ENCODE peak calls at places on chromosome 4, in ten cellular contexts. One of them, this sample, is unnamed.

GRCh38 chr4:53785996-53786395 is 194.7 kb upstream of the LNX1 start:
- DNase-seq in stimulated activated CD4-positive, alpha-beta T cell treated with anti-CD3 and anti-CD28 coated beads, TNF-alpha, amount 100 ng/mL, for 24 hours: no peak
- DNase-seq in activated CD4-positive, CD25-positive, alpha-beta regulatory T cell treated with anti-CD3 and anti-CD28 coated beads, Interleukin-2, amount 50 U/mL, for 16 hours: no peak
- DNase-seq in astrocyte: no peak
- DNase-seq in caudate nucleus: no peak
- DNase-seq in SK-N-SH: no peak
- DNase-seq in substantia nigra: no peak
- DNase-seq in EH: peak
- DNase-seq in smooth muscle cell of the brain vasculature: no peak
- DNase-seq in activated naive CD4-positive, alpha-beta T cell: no peak
- DNase-seq in this sample: no peak

GRCh38 chr4:8580321-8581093 is at the start of gene GPR78:
- DNase-seq in activated CD4-positive, CD25-positive, alpha-beta regulatory T cell treated with anti-CD3 and anti-CD28 coated beads, Interleukin-2, amount 50 U/mL, for 16 hours: no peak
- DNase-seq in activated naive CD4-positive, alpha-beta T cell: no peak
- DNase-seq in astrocyte: peak
- DNase-seq in smooth muscle cell of the brain vasculature: no peak
- DNase-seq in substantia nigra: no peak
- DNase-seq in caudate nucleus: no peak
- DNase-seq in EH: peak
- DNase-seq in stimulated activated CD4-positive, alpha-beta T cell treated with anti-CD3 and anti-CD28 coated beads, TNF-alpha, amount 100 ng/mL, for 24 hours: peak
- DNase-seq in SK-N-SH: peak
- DNase-seq in this sample: no peak

GRCh38 chr4:145154573-145154972 is 25.8 kb downstream of the OTUD4 start:
- DNase-seq in SK-N-SH: no peak
- DNase-seq in activated CD4-positive, CD25-positive, alpha-beta regulatory T cell treated with anti-CD3 and anti-CD28 coated beads, Interleukin-2, amount 50 U/mL, for 16 hours: no peak
- DNase-seq in stimulated activated CD4-positive, alpha-beta T cell treated with anti-CD3 and anti-CD28 coated beads, TNF-alpha, amount 100 ng/mL, for 24 hours: no peak
- DNase-seq in substantia nigra: no peak
- DNase-seq in astrocyte: peak
- DNase-seq in caudate nucleus: no peak
- DNase-seq in smooth muscle cell of the brain vasculature: no peak
- DNase-seq in EH: peak
- DNase-seq in activated naive CD4-positive, alpha-beta T cell: no peak
- DNase-seq in this sample: no peak

GRCh38 chr4:185836268-185837084 is 24.5 kb upstream of the SORBS2 start:
- DNase-seq in stimulated activated CD4-positive, alpha-beta T cell treated with anti-CD3 and anti-CD28 coated beads, TNF-alpha, amount 100 ng/mL, for 24 hours: no peak
- DNase-seq in activated CD4-positive, CD25-positive, alpha-beta regulatory T cell treated with anti-CD3 and anti-CD28 coated beads, Interleukin-2, amount 50 U/mL, for 16 hours: no peak
- DNase-seq in caudate nucleus: no peak
- DNase-seq in substantia nigra: no peak
- DNase-seq in SK-N-SH: no peak
- DNase-seq in astrocyte: no peak
- DNase-seq in EH: no peak
- DNase-seq in activated naive CD4-positive, alpha-beta T cell: no peak
- DNase-seq in smooth muscle cell of the brain vasculature: no peak
- DNase-seq in this sample: no peak

GRCh38 chr4:33841120-33841519 is 2403.2 kb downstream of the ARAP2 start:
- DNase-seq in caudate nucleus: no peak
- DNase-seq in stimulated activated CD4-positive, alpha-beta T cell treated with anti-CD3 and anti-CD28 coated beads, TNF-alpha, amount 100 ng/mL, for 24 hours: no peak
- DNase-seq in smooth muscle cell of the brain vasculature: no peak
- DNase-seq in SK-N-SH: no peak
- DNase-seq in astrocyte: no peak
- DNase-seq in activated CD4-positive, CD25-positive, alpha-beta regulatory T cell treated with anti-CD3 and anti-CD28 coated beads, Interleukin-2, amount 50 U/mL, for 16 hours: no peak
- DNase-seq in activated naive CD4-positive, alpha-beta T cell: no peak
- DNase-seq in substantia nigra: no peak
- DNase-seq in EH: no peak
- DNase-seq in this sample: no peak

GRCh38 chr4:48813984-48814383 is 16.9 kb upstream of the OCIAD1 start:
- DNase-seq in caudate nucleus: no peak
- DNase-seq in smooth muscle cell of the brain vasculature: no peak
- DNase-seq in substantia nigra: no peak
- DNase-seq in activated CD4-positive, CD25-positive, alpha-beta regulatory T cell treated with anti-CD3 and anti-CD28 coated beads, Interleukin-2, amount 50 U/mL, for 16 hours: no peak
- DNase-seq in EH: no peak
- DNase-seq in astrocyte: no peak
- DNase-seq in SK-N-SH: no peak
- DNase-seq in stimulated activated CD4-positive, alpha-beta T cell treated with anti-CD3 and anti-CD28 coated beads, TNF-alpha, amount 100 ng/mL, for 24 hours: no peak
- DNase-seq in activated naive CD4-positive, alpha-beta T cell: no peak
- DNase-seq in this sample: no peak

GRCh38 chr4:153725070-153725810 is 34.6 kb downstream of the RNF175 start:
- DNase-seq in smooth muscle cell of the brain vasculature: no peak
- DNase-seq in activated naive CD4-positive, alpha-beta T cell: no peak
- DNase-seq in EH: no peak
- DNase-seq in SK-N-SH: no peak
- DNase-seq in activated CD4-positive, CD25-positive, alpha-beta regulatory T cell treated with anti-CD3 and anti-CD28 coated beads, Interleukin-2, amount 50 U/mL, for 16 hours: no peak
- DNase-seq in caudate nucleus: no peak
- DNase-seq in astrocyte: no peak
- DNase-seq in substantia nigra: no peak
- DNase-seq in stimulated activated CD4-positive, alpha-beta T cell treated with anti-CD3 and anti-CD28 coated beads, TNF-alpha, amount 100 ng/mL, for 24 hours: no peak
- DNase-seq in this sample: no peak

GRCh38 chr4:175932116-175932515 is 120.1 kb upstream of the GPM6A start:
- DNase-seq in stimulated activated CD4-positive, alpha-beta T cell treated with anti-CD3 and anti-CD28 coated beads, TNF-alpha, amount 100 ng/mL, for 24 hours: no peak
- DNase-seq in EH: no peak
- DNase-seq in SK-N-SH: no peak
- DNase-seq in activated naive CD4-positive, alpha-beta T cell: no peak
- DNase-seq in caudate nucleus: no peak
- DNase-seq in activated CD4-positive, CD25-positive, alpha-beta regulatory T cell treated with anti-CD3 and anti-CD28 coated beads, Interleukin-2, amount 50 U/mL, for 16 hours: no peak
- DNase-seq in astrocyte: no peak
- DNase-seq in smooth muscle cell of the brain vasculature: no peak
- DNase-seq in substantia nigra: no peak
- DNase-seq in this sample: no peak

GRCh38 chr4:5084911-5085475 is 33.7 kb downstream of the STK32B start:
- DNase-seq in SK-N-SH: no peak
- DNase-seq in activated naive CD4-positive, alpha-beta T cell: no peak
- DNase-seq in activated CD4-positive, CD25-positive, alpha-beta regulatory T cell treated with anti-CD3 and anti-CD28 coated beads, Interleukin-2, amount 50 U/mL, for 16 hours: no peak
- DNase-seq in EH: peak
- DNase-seq in astrocyte: peak
- DNase-seq in stimulated activated CD4-positive, alpha-beta T cell treated with anti-CD3 and anti-CD28 coated beads, TNF-alpha, amount 100 ng/mL, for 24 hours: no peak
- DNase-seq in substantia nigra: no peak
- DNase-seq in smooth muscle cell of the brain vasculature: no peak
- DNase-seq in caudate nucleus: no peak
- DNase-seq in this sample: no peak

GRCh38 chr4:152436384-152436783 is 99.5 kb downstream of the FBXW7 start:
- DNase-seq in activated naive CD4-positive, alpha-beta T cell: no peak
- DNase-seq in EH: no peak
- DNase-seq in substantia nigra: no peak
- DNase-seq in SK-N-SH: no peak
- DNase-seq in caudate nucleus: no peak
- DNase-seq in stimulated activated CD4-positive, alpha-beta T cell treated with anti-CD3 and anti-CD28 coated beads, TNF-alpha, amount 100 ng/mL, for 24 hours: no peak
- DNase-seq in activated CD4-positive, CD25-positive, alpha-beta regulatory T cell treated with anti-CD3 and anti-CD28 coated beads, Interleukin-2, amount 50 U/mL, for 16 hours: no peak
- DNase-seq in astrocyte: no peak
- DNase-seq in smooth muscle cell of the brain vasculature: no peak
- DNase-seq in this sample: no peak

GRCh38 chr4:87209696-87210095 is 10.7 kb downstream of the KLHL8 start:
- DNase-seq in activated CD4-positive, CD25-positive, alpha-beta regulatory T cell treated with anti-CD3 and anti-CD28 coated beads, Interleukin-2, amount 50 U/mL, for 16 hours: no peak
- DNase-seq in substantia nigra: peak
- DNase-seq in stimulated activated CD4-positive, alpha-beta T cell treated with anti-CD3 and anti-CD28 coated beads, TNF-alpha, amount 100 ng/mL, for 24 hours: no peak
- DNase-seq in caudate nucleus: no peak
- DNase-seq in SK-N-SH: no peak
- DNase-seq in astrocyte: no peak
- DNase-seq in smooth muscle cell of the brain vasculature: no peak
- DNase-seq in EH: no peak
- DNase-seq in activated naive CD4-positive, alpha-beta T cell: no peak
- DNase-seq in this sample: no peak

GRCh38 chr4:112751447-112751846 is 114.5 kb downstream of the LARP7 start:
- DNase-seq in caudate nucleus: no peak
- DNase-seq in substantia nigra: no peak
- DNase-seq in stimulated activated CD4-positive, alpha-beta T cell treated with anti-CD3 and anti-CD28 coated beads, TNF-alpha, amount 100 ng/mL, for 24 hours: no peak
- DNase-seq in activated CD4-positive, CD25-positive, alpha-beta regulatory T cell treated with anti-CD3 and anti-CD28 coated beads, Interleukin-2, amount 50 U/mL, for 16 hours: no peak
- DNase-seq in smooth muscle cell of the brain vasculature: no peak
- DNase-seq in activated naive CD4-positive, alpha-beta T cell: no peak
- DNase-seq in SK-N-SH: no peak
- DNase-seq in EH: no peak
- DNase-seq in astrocyte: no peak
- DNase-seq in this sample: no peak

GRCh38 chr4:24413311-24413784 is 171.0 kb downstream of the DHX15 start:
- DNase-seq in activated naive CD4-positive, alpha-beta T cell: no peak
- DNase-seq in SK-N-SH: no peak
- DNase-seq in stimulated activated CD4-positive, alpha-beta T cell treated with anti-CD3 and anti-CD28 coated beads, TNF-alpha, amount 100 ng/mL, for 24 hours: no peak
- DNase-seq in substantia nigra: no peak
- DNase-seq in caudate nucleus: no peak
- DNase-seq in activated CD4-positive, CD25-positive, alpha-beta regulatory T cell treated with anti-CD3 and anti-CD28 coated beads, Interleukin-2, amount 50 U/mL, for 16 hours: no peak
- DNase-seq in astrocyte: no peak
- DNase-seq in smooth muscle cell of the brain vasculature: no peak
- DNase-seq in EH: no peak
- DNase-seq in this sample: no peak

GRCh38 chr4:519203-519651 is 20.2 kb downstream of the PIGG start:
- DNase-seq in astrocyte: no peak
- DNase-seq in caudate nucleus: no peak
- DNase-seq in activated CD4-positive, CD25-positive, alpha-beta regulatory T cell treated with anti-CD3 and anti-CD28 coated beads, Interleukin-2, amount 50 U/mL, for 16 hours: no peak
- DNase-seq in EH: no peak
- DNase-seq in substantia nigra: no peak
- DNase-seq in stimulated activated CD4-positive, alpha-beta T cell treated with anti-CD3 and anti-CD28 coated beads, TNF-alpha, amount 100 ng/mL, for 24 hours: no peak
- DNase-seq in activated naive CD4-positive, alpha-beta T cell: no peak
- DNase-seq in SK-N-SH: no peak
- DNase-seq in smooth muscle cell of the brain vasculature: no peak
- DNase-seq in this sample: peak

GRCh38 chr4:182649698-182650477 is 267.3 kb downstream of the DCTD start:
- DNase-seq in caudate nucleus: no peak
- DNase-seq in smooth muscle cell of the brain vasculature: no peak
- DNase-seq in activated CD4-positive, CD25-positive, alpha-beta regulatory T cell treated with anti-CD3 and anti-CD28 coated beads, Interleukin-2, amount 50 U/mL, for 16 hours: no peak
- DNase-seq in EH: no peak
- DNase-seq in astrocyte: peak
- DNase-seq in activated naive CD4-positive, alpha-beta T cell: no peak
- DNase-seq in SK-N-SH: no peak
- DNase-seq in substantia nigra: no peak
- DNase-seq in stimulated activated CD4-positive, alpha-beta T cell treated with anti-CD3 and anti-CD28 coated beads, TNF-alpha, amount 100 ng/mL, for 24 hours: no peak
- DNase-seq in this sample: no peak

GRCh38 chr4:1754336-1754735 is 33.0 kb downstream of the TACC3 start:
- DNase-seq in SK-N-SH: no peak
- DNase-seq in activated CD4-positive, CD25-positive, alpha-beta regulatory T cell treated with anti-CD3 and anti-CD28 coated beads, Interleukin-2, amount 50 U/mL, for 16 hours: no peak
- DNase-seq in activated naive CD4-positive, alpha-beta T cell: no peak
- DNase-seq in EH: no peak
- DNase-seq in caudate nucleus: no peak
- DNase-seq in substantia nigra: no peak
- DNase-seq in stimulated activated CD4-positive, alpha-beta T cell treated with anti-CD3 and anti-CD28 coated beads, TNF-alpha, amount 100 ng/mL, for 24 hours: no peak
- DNase-seq in smooth muscle cell of the brain vasculature: no peak
- DNase-seq in astrocyte: no peak
- DNase-seq in this sample: no peak

GRCh38 chr4:94448815-94449375 is 2.8 kb upstream of the PDLIM5 start:
- DNase-seq in stimulated activated CD4-positive, alpha-beta T cell treated with anti-CD3 and anti-CD28 coated beads, TNF-alpha, amount 100 ng/mL, for 24 hours: no peak
- DNase-seq in activated naive CD4-positive, alpha-beta T cell: no peak
- DNase-seq in substantia nigra: no peak
- DNase-seq in smooth muscle cell of the brain vasculature: no peak
- DNase-seq in EH: peak
- DNase-seq in activated CD4-positive, CD25-positive, alpha-beta regulatory T cell treated with anti-CD3 and anti-CD28 coated beads, Interleukin-2, amount 50 U/mL, for 16 hours: no peak
- DNase-seq in caudate nucleus: no peak
- DNase-seq in SK-N-SH: no peak
- DNase-seq in astrocyte: no peak
- DNase-seq in this sample: no peak

GRCh38 chr4:7647211-7647931 is 212.6 kb upstream of the PSAPL1 start:
- DNase-seq in astrocyte: no peak
- DNase-seq in stimulated activated CD4-positive, alpha-beta T cell treated with anti-CD3 and anti-CD28 coated beads, TNF-alpha, amount 100 ng/mL, for 24 hours: no peak
- DNase-seq in activated CD4-positive, CD25-positive, alpha-beta regulatory T cell treated with anti-CD3 and anti-CD28 coated beads, Interleukin-2, amount 50 U/mL, for 16 hours: no peak
- DNase-seq in SK-N-SH: no peak
- DNase-seq in substantia nigra: no peak
- DNase-seq in activated naive CD4-positive, alpha-beta T cell: no peak
- DNase-seq in smooth muscle cell of the brain vasculature: no peak
- DNase-seq in EH: no peak
- DNase-seq in caudate nucleus: no peak
- DNase-seq in this sample: no peak

GRCh38 chr4:83546796-83547195 is 10.9 kb downstream of the GPAT3 start:
- DNase-seq in stimulated activated CD4-positive, alpha-beta T cell treated with anti-CD3 and anti-CD28 coated beads, TNF-alpha, amount 100 ng/mL, for 24 hours: no peak
- DNase-seq in astrocyte: no peak
- DNase-seq in smooth muscle cell of the brain vasculature: no peak
- DNase-seq in caudate nucleus: no peak
- DNase-seq in activated naive CD4-positive, alpha-beta T cell: no peak
- DNase-seq in activated CD4-positive, CD25-positive, alpha-beta regulatory T cell treated with anti-CD3 and anti-CD28 coated beads, Interleukin-2, amount 50 U/mL, for 16 hours: no peak
- DNase-seq in SK-N-SH: no peak
- DNase-seq in substantia nigra: no peak
- DNase-seq in EH: no peak
- DNase-seq in this sample: no peak

GRCh38 chr4:145716200-145716599 is 36.3 kb downstream of the C4orf51 start:
- DNase-seq in SK-N-SH: no peak
- DNase-seq in activated CD4-positive, CD25-positive, alpha-beta regulatory T cell treated with anti-CD3 and anti-CD28 coated beads, Interleukin-2, amount 50 U/mL, for 16 hours: no peak
- DNase-seq in caudate nucleus: no peak
- DNase-seq in smooth muscle cell of the brain vasculature: no peak
- DNase-seq in stimulated activated CD4-positive, alpha-beta T cell treated with anti-CD3 and anti-CD28 coated beads, TNF-alpha, amount 100 ng/mL, for 24 hours: no peak
- DNase-seq in astrocyte: peak
- DNase-seq in EH: peak
- DNase-seq in activated naive CD4-positive, alpha-beta T cell: no peak
- DNase-seq in substantia nigra: no peak
- DNase-seq in this sample: no peak

GRCh38 chr4:174275101-174275500 is 8.4 kb downstream of the FBXO8 start:
- DNase-seq in activated CD4-positive, CD25-positive, alpha-beta regulatory T cell treated with anti-CD3 and anti-CD28 coated beads, Interleukin-2, amount 50 U/mL, for 16 hours: no peak
- DNase-seq in substantia nigra: no peak
- DNase-seq in stimulated activated CD4-positive, alpha-beta T cell treated with anti-CD3 and anti-CD28 coated beads, TNF-alpha, amount 100 ng/mL, for 24 hours: no peak
- DNase-seq in smooth muscle cell of the brain vasculature: no peak
- DNase-seq in EH: no peak
- DNase-seq in caudate nucleus: no peak
- DNase-seq in astrocyte: no peak
- DNase-seq in SK-N-SH: no peak
- DNase-seq in activated naive CD4-positive, alpha-beta T cell: no peak
- DNase-seq in this sample: no peak

GRCh38 chr4:71867598-71867997 is 83.7 kb upstream of the GC start:
- DNase-seq in caudate nucleus: no peak
- DNase-seq in substantia nigra: no peak
- DNase-seq in stimulated activated CD4-positive, alpha-beta T cell treated with anti-CD3 and anti-CD28 coated beads, TNF-alpha, amount 100 ng/mL, for 24 hours: no peak
- DNase-seq in activated CD4-positive, CD25-positive, alpha-beta regulatory T cell treated with anti-CD3 and anti-CD28 coated beads, Interleukin-2, amount 50 U/mL, for 16 hours: no peak
- DNase-seq in activated naive CD4-positive, alpha-beta T cell: no peak
- DNase-seq in SK-N-SH: no peak
- DNase-seq in EH: no peak
- DNase-seq in astrocyte: no peak
- DNase-seq in smooth muscle cell of the brain vasculature: no peak
- DNase-seq in this sample: no peak